ENCODE peak calls at places on chromosomes 16 and 17, in five cellular contexts. One of them, this sample, is unnamed.

GRCh38 chr16:72723781-72724180 is 324.1 kb downstream of the ZFHX3 start:
- DNase-seq in Kasumi-1: no peak
- DNase-seq in NCI-H1048: no peak
- DNase-seq in stimulated activated CD4-positive, alpha-beta T cell treated with anti-CD3 and anti-CD28 coated beads, Interleukin-2, amount 100 ng/mL, for 48 hours: no peak
- DNase-seq in heart left ventricle: no peak
- DNase-seq in this sample: no peak

GRCh38 chr17:4547118-4547906 is 7.9 kb downstream of the MYBBP1A start:
- DNase-seq in Kasumi-1: no peak
- DNase-seq in heart left ventricle: no peak
- DNase-seq in NCI-H1048: no peak
- DNase-seq in stimulated activated CD4-positive, alpha-beta T cell treated with anti-CD3 and anti-CD28 coated beads, Interleukin-2, amount 100 ng/mL, for 48 hours: no peak
- DNase-seq in this sample: no peak

GRCh38 chr17:15886804-15887203 is 58.1 kb upstream of the ADORA2B start:
- DNase-seq in stimulated activated CD4-positive, alpha-beta T cell treated with anti-CD3 and anti-CD28 coated beads, Interleukin-2, amount 100 ng/mL, for 48 hours: no peak
- DNase-seq in NCI-H1048: no peak
- DNase-seq in Kasumi-1: peak; percentile 8
- DNase-seq in heart left ventricle: no peak
- DNase-seq in this sample: no peak

GRCh38 chr16:4142268-4142667 is 26.0 kb upstream of the ADCY9 start:
- DNase-seq in heart left ventricle: no peak
- DNase-seq in Kasumi-1: no peak
- DNase-seq in NCI-H1048: no peak
- DNase-seq in stimulated activated CD4-positive, alpha-beta T cell treated with anti-CD3 and anti-CD28 coated beads, Interleukin-2, amount 100 ng/mL, for 48 hours: no peak
- DNase-seq in this sample: no peak

GRCh38 chr17:70318061-70318460 is 148.7 kb downstream of the KCNJ2 start:
- DNase-seq in Kasumi-1: no peak
- DNase-seq in NCI-H1048: no peak
- DNase-seq in stimulated activated CD4-positive, alpha-beta T cell treated with anti-CD3 and anti-CD28 coated beads, Interleukin-2, amount 100 ng/mL, for 48 hours: no peak
- DNase-seq in heart left ventricle: no peak
- DNase-seq in this sample: no peak

GRCh38 chr16:19132898-19133297 is 19.1 kb downstream of the ITPRIPL2 start:
- DNase-seq in NCI-H1048: no peak
- DNase-seq in stimulated activated CD4-positive, alpha-beta T cell treated with anti-CD3 and anti-CD28 coated beads, Interleukin-2, amount 100 ng/mL, for 48 hours: no peak
- DNase-seq in Kasumi-1: no peak
- DNase-seq in heart left ventricle: no peak
- DNase-seq in this sample: no peak

GRCh38 chr17:40025991-40026815 is 11.0 kb downstream of the CSF3 start:
- DNase-seq in NCI-H1048: no peak
- DNase-seq in heart left ventricle: no peak
- DNase-seq in Kasumi-1: no peak
- DNase-seq in stimulated activated CD4-positive, alpha-beta T cell treated with anti-CD3 and anti-CD28 coated beads, Interleukin-2, amount 100 ng/mL, for 48 hours: no peak
- DNase-seq in this sample: no peak

GRCh38 chr17:44623070-44623725 is 33.1 kb upstream of the MEIOC start:
- DNase-seq in stimulated activated CD4-positive, alpha-beta T cell treated with anti-CD3 and anti-CD28 coated beads, Interleukin-2, amount 100 ng/mL, for 48 hours: no peak
- DNase-seq in heart left ventricle: no peak
- DNase-seq in Kasumi-1: no peak
- DNase-seq in NCI-H1048: no peak
- DNase-seq in this sample: no peak

GRCh38 chr17:1244606-1245012 is 25.6 kb upstream of the BHLHA9 start:
- DNase-seq in NCI-H1048: no peak
- DNase-seq in stimulated activated CD4-positive, alpha-beta T cell treated with anti-CD3 and anti-CD28 coated beads, Interleukin-2, amount 100 ng/mL, for 48 hours: no peak
- DNase-seq in heart left ventricle: no peak
- DNase-seq in Kasumi-1: no peak
- DNase-seq in this sample: no peak

GRCh38 chr16:55482056-55482455 is 3.1 kb downstream of the MMP2 start:
- DNase-seq in heart left ventricle: no peak
- DNase-seq in stimulated activated CD4-positive, alpha-beta T cell treated with anti-CD3 and anti-CD28 coated beads, Interleukin-2, amount 100 ng/mL, for 48 hours: no peak
- DNase-seq in NCI-H1048: no peak
- DNase-seq in Kasumi-1: no peak
- DNase-seq in this sample: no peak

GRCh38 chr17:72404872-72405271 is 284.1 kb downstream of the SOX9 start:
- DNase-seq in NCI-H1048: no peak
- DNase-seq in Kasumi-1: no peak
- DNase-seq in heart left ventricle: no peak
- DNase-seq in stimulated activated CD4-positive, alpha-beta T cell treated with anti-CD3 and anti-CD28 coated beads, Interleukin-2, amount 100 ng/mL, for 48 hours: no peak
- DNase-seq in this sample: no peak

GRCh38 chr16:29825145-29826044 is 5.1 kb downstream of the MVP start:
- DNase-seq in Kasumi-1: no peak
- DNase-seq in heart left ventricle: peak; percentile 67
- DNase-seq in NCI-H1048: no peak
- DNase-seq in stimulated activated CD4-positive, alpha-beta T cell treated with anti-CD3 and anti-CD28 coated beads, Interleukin-2, amount 100 ng/mL, for 48 hours: no peak
- DNase-seq in this sample: peak; percentile 82

GRCh38 chr16:53651357-53651756 is 52.3 kb downstream of the RPGRIP1L start:
- DNase-seq in heart left ventricle: no peak
- DNase-seq in NCI-H1048: no peak
- DNase-seq in Kasumi-1: no peak
- DNase-seq in stimulated activated CD4-positive, alpha-beta T cell treated with anti-CD3 and anti-CD28 coated beads, Interleukin-2, amount 100 ng/mL, for 48 hours: no peak
- DNase-seq in this sample: no peak

GRCh38 chr17:78039581-78039980 is 81.1 kb downstream of the TNRC6C start:
- DNase-seq in Kasumi-1: no peak
- DNase-seq in heart left ventricle: no peak
- DNase-seq in stimulated activated CD4-positive, alpha-beta T cell treated with anti-CD3 and anti-CD28 coated beads, Interleukin-2, amount 100 ng/mL, for 48 hours: no peak
- DNase-seq in NCI-H1048: no peak
- DNase-seq in this sample: no peak

GRCh38 chr17:8122391-8122922 is 1.4 kb downstream of the HES7 start:
- DNase-seq in heart left ventricle: peak; percentile 27
- DNase-seq in NCI-H1048: no peak
- DNase-seq in stimulated activated CD4-positive, alpha-beta T cell treated with anti-CD3 and anti-CD28 coated beads, Interleukin-2, amount 100 ng/mL, for 48 hours: no peak
- DNase-seq in Kasumi-1: no peak
- DNase-seq in this sample: no peak

GRCh38 chr17:38322156-38322779 is 21.5 kb downstream of the GPR179 start:
- DNase-seq in Kasumi-1: peak; percentile 56
- DNase-seq in heart left ventricle: peak; percentile 38
- DNase-seq in stimulated activated CD4-positive, alpha-beta T cell treated with anti-CD3 and anti-CD28 coated beads, Interleukin-2, amount 100 ng/mL, for 48 hours: peak; percentile 79
- DNase-seq in NCI-H1048: no peak
- DNase-seq in this sample: no peak

GRCh38 chr17:27667656-27668487 is 36.9 kb downstream of the LGALS9 start:
- DNase-seq in NCI-H1048: no peak
- DNase-seq in Kasumi-1: no peak
- DNase-seq in stimulated activated CD4-positive, alpha-beta T cell treated with anti-CD3 and anti-CD28 coated beads, Interleukin-2, amount 100 ng/mL, for 48 hours: no peak
- DNase-seq in heart left ventricle: no peak
- DNase-seq in this sample: no peak